ENCODE peak calls at places on chromosome 10, in five cellular contexts. B, W, H, Z and T are unnamed samples.

GRCh38 chr10:110556993-110557601 is 10.4 kb upstream of the SMC3 start:
- DNase-seq in B (peak; percentile 59), W (peak; percentile 51), H (peak; percentile 68), Z (peak; percentile 50), T (no peak)

GRCh38 chr10:121135512-121135911 is 284.4 kb downstream of the WDR11 start:
- DNase-seq in B (no peak), W (no peak), H (no peak), Z (no peak), T (no peak)

GRCh38 chr10:88366772-88367171 is 216.3 kb downstream of the RNLS start:
- DNase-seq in B (no peak), W (no peak), H (no peak), Z (no peak), T (no peak)

GRCh38 chr10:79079490-79080355 is 11.0 kb downstream of the ZMIZ1 start:
- DNase-seq in B (no peak), W (no peak), H (peak; percentile 69), Z (no peak), T (no peak)

GRCh38 chr10:52314007-52314821 is at the start of gene DKK1:
- DNase-seq in B (peak; percentile 74), W (no peak), H (peak; percentile 47), Z (no peak), T (no peak)

GRCh38 chr10:76769161-76769560 is 868.4 kb downstream of the KCNMA1 start:
- DNase-seq in B (no peak), W (no peak), H (no peak), Z (no peak), T (no peak)

GRCh38 chr10:5563991-5564536 is 39.3 kb downstream of the CALML3 start:
- DNase-seq in B (no peak), W (peak; percentile 20), H (no peak), Z (peak; percentile 62), T (no peak)

GRCh38 chr10:46293832-46294640 is 7.2 kb downstream of the ANTXRL start:
- DNase-seq in B (no peak), W (no peak), H (peak; percentile 7), Z (no peak), T (peak; percentile 48)

GRCh38 chr10:58511765-58512469 is 755 bp upstream of the BICC1 start:
- DNase-seq in B (no peak), W (no peak), H (peak; percentile 15), Z (no peak), T (peak; percentile 17)

GRCh38 chr10:112295853-112296830 is 12.9 kb downstream of the TECTB start:
- DNase-seq in B (no peak), W (no peak), H (peak; percentile 5), Z (no peak), T (no peak)

GRCh38 chr10:76040107-76040829 is 608.8 kb downstream of the LRMDA start:
- DNase-seq in B (no peak), W (no peak), H (no peak), Z (no peak), T (no peak)

GRCh38 chr10:23368816-23369640 is 24.4 kb upstream of the C10orf67 start:
- DNase-seq in B (no peak), W (no peak), H (no peak), Z (peak; percentile 62), T (no peak)

GRCh38 chr10:35928017-35928619 is 286.0 kb upstream of the FZD8 start:
- DNase-seq in B (no peak), W (no peak), H (no peak), Z (no peak), T (no peak)

GRCh38 chr10:120365872-120366271 is 91.2 kb upstream of the PLPP4 start:
- DNase-seq in B (no peak), W (no peak), H (no peak), Z (no peak), T (no peak)

GRCh38 chr10:9823268-9823930 is 1194.3 kb upstream of the CELF2 start:
- DNase-seq in B (no peak), W (no peak), H (no peak), Z (no peak), T (no peak)

GRCh38 chr10:3248526-3249255 is 76.1 kb upstream of the PITRM1 start:
- DNase-seq in B (peak; percentile 54), W (no peak), H (no peak), Z (no peak), T (no peak)

GRCh38 chr10:21753497-21754270 is 219.7 kb downstream of the MLLT10 start:
- DNase-seq in B (no peak), W (no peak), H (no peak), Z (no peak), T (no peak)

GRCh38 chr10:89861584-89862287 is 160.3 kb downstream of the KIF20B start:
- DNase-seq in B (no peak), W (no peak), H (no peak), Z (no peak), T (no peak)

GRCh38 chr10:119445311-119445934 is 97.1 kb downstream of the RGS10 start:
- DNase-seq in B (peak; percentile 77), W (peak; percentile 91), H (peak; percentile 89), Z (peak; percentile 70), T (peak; percentile 89)

GRCh38 chr10:70255329-70256299 is 22.4 kb upstream of the PPA1 start:
- DNase-seq in B (no peak), W (no peak), H (peak; percentile 33), Z (no peak), T (peak; percentile 78)

GRCh38 chr10:10830316-10831061 is 187.2 kb upstream of the CELF2 start:
- DNase-seq in B (no peak), W (no peak), H (no peak), Z (no peak), T (no peak)